ENCODE peak calls at places on chromosomes 16 and 17, in four cellular contexts. One of them, this sample, is unnamed.

GRCh38 chr16:65283238-65283651 is 161.4 kb upstream of the CDH11 start:
- DNase-seq in 8988T: no peak
- DNase-seq in prostate gland: no peak
- DNase-seq in stimulated activated CD4-positive, alpha-beta T cell treated with anti-CD3 and anti-CD28 coated beads, TNF-alpha, amount 100 ng/mL, for 48 hours: no peak
- DNase-seq in this sample: no peak

GRCh38 chr16:30931068-30931655 is 7.8 kb downstream of the FBXL19 start:
- DNase-seq in stimulated activated CD4-positive, alpha-beta T cell treated with anti-CD3 and anti-CD28 coated beads, TNF-alpha, amount 100 ng/mL, for 48 hours: no peak
- DNase-seq in 8988T: no peak
- DNase-seq in prostate gland: no peak
- DNase-seq in this sample: no peak

GRCh38 chr16:29775742-29776408 is 2.2 kb upstream of the ZG16 start:
- DNase-seq in prostate gland: no peak
- DNase-seq in stimulated activated CD4-positive, alpha-beta T cell treated with anti-CD3 and anti-CD28 coated beads, TNF-alpha, amount 100 ng/mL, for 48 hours: no peak
- DNase-seq in 8988T: no peak
- DNase-seq in this sample: no peak

GRCh38 chr17:71921726-71922320 is 199.0 kb upstream of the SOX9 start:
- DNase-seq in stimulated activated CD4-positive, alpha-beta T cell treated with anti-CD3 and anti-CD28 coated beads, TNF-alpha, amount 100 ng/mL, for 48 hours: no peak
- DNase-seq in prostate gland: no peak
- DNase-seq in 8988T: no peak
- DNase-seq in this sample: no peak

GRCh38 chr16:87952751-87953150 is 1.5 kb downstream of the BANP start:
- DNase-seq in stimulated activated CD4-positive, alpha-beta T cell treated with anti-CD3 and anti-CD28 coated beads, TNF-alpha, amount 100 ng/mL, for 48 hours: no peak
- DNase-seq in prostate gland: no peak
- DNase-seq in 8988T: no peak
- DNase-seq in this sample: no peak

GRCh38 chr16:10989494-10989893 is 45.1 kb downstream of the CLEC16A start:
- DNase-seq in 8988T: no peak
- DNase-seq in prostate gland: no peak
- DNase-seq in stimulated activated CD4-positive, alpha-beta T cell treated with anti-CD3 and anti-CD28 coated beads, TNF-alpha, amount 100 ng/mL, for 48 hours: no peak
- DNase-seq in this sample: no peak

GRCh38 chr16:1296688-1297412 is 12.6 kb upstream of the UBE2I start:
- DNase-seq in prostate gland: peak; percentile 64
- DNase-seq in stimulated activated CD4-positive, alpha-beta T cell treated with anti-CD3 and anti-CD28 coated beads, TNF-alpha, amount 100 ng/mL, for 48 hours: no peak
- DNase-seq in 8988T: no peak
- DNase-seq in this sample: peak; percentile 69

GRCh38 chr17:31678431-31678830 is 180.6 kb downstream of the COPRS start:
- DNase-seq in prostate gland: no peak
- DNase-seq in 8988T: no peak
- DNase-seq in stimulated activated CD4-positive, alpha-beta T cell treated with anti-CD3 and anti-CD28 coated beads, TNF-alpha, amount 100 ng/mL, for 48 hours: no peak
- DNase-seq in this sample: no peak

GRCh38 chr17:2067559-2067958 is 12.7 kb downstream of the HIC1 start:
- DNase-seq in stimulated activated CD4-positive, alpha-beta T cell treated with anti-CD3 and anti-CD28 coated beads, TNF-alpha, amount 100 ng/mL, for 48 hours: no peak
- DNase-seq in 8988T: no peak
- DNase-seq in prostate gland: no peak
- DNase-seq in this sample: no peak

GRCh38 chr16:23081675-23082119 is 67.6 kb downstream of the USP31 start:
- DNase-seq in 8988T: no peak
- DNase-seq in stimulated activated CD4-positive, alpha-beta T cell treated with anti-CD3 and anti-CD28 coated beads, TNF-alpha, amount 100 ng/mL, for 48 hours: no peak
- DNase-seq in prostate gland: no peak
- DNase-seq in this sample: no peak

GRCh38 chr17:37701424-37702020 is 43.3 kb downstream of the HNF1B start:
- DNase-seq in 8988T: peak; percentile 35
- DNase-seq in stimulated activated CD4-positive, alpha-beta T cell treated with anti-CD3 and anti-CD28 coated beads, TNF-alpha, amount 100 ng/mL, for 48 hours: peak; percentile 31
- DNase-seq in prostate gland: no peak
- DNase-seq in this sample: peak; percentile 18

GRCh38 chr16:73616186-73616585 is 568.3 kb upstream of the ZFHX3 start:
- DNase-seq in prostate gland: no peak
- DNase-seq in stimulated activated CD4-positive, alpha-beta T cell treated with anti-CD3 and anti-CD28 coated beads, TNF-alpha, amount 100 ng/mL, for 48 hours: no peak
- DNase-seq in 8988T: no peak
- DNase-seq in this sample: no peak

GRCh38 chr17:40530988-40531971 is 29.9 kb upstream of the TNS4 start:
- DNase-seq in prostate gland: no peak
- DNase-seq in stimulated activated CD4-positive, alpha-beta T cell treated with anti-CD3 and anti-CD28 coated beads, TNF-alpha, amount 100 ng/mL, for 48 hours: peak; percentile 68
- DNase-seq in 8988T: no peak
- DNase-seq in this sample: peak; percentile 89

GRCh38 chr17:80145076-80146075 is 1.6 kb downstream of the EIF4A3 start:
- DNase-seq in stimulated activated CD4-positive, alpha-beta T cell treated with anti-CD3 and anti-CD28 coated beads, TNF-alpha, amount 100 ng/mL, for 48 hours: no peak
- DNase-seq in 8988T: no peak
- DNase-seq in prostate gland: no peak
- DNase-seq in this sample: no peak

GRCh38 chr17:28657756-28658155 is 4.0 kb downstream of the SDF2 start:
- DNase-seq in prostate gland: no peak
- DNase-seq in 8988T: no peak
- DNase-seq in stimulated activated CD4-positive, alpha-beta T cell treated with anti-CD3 and anti-CD28 coated beads, TNF-alpha, amount 100 ng/mL, for 48 hours: no peak
- DNase-seq in this sample: no peak

GRCh38 chr17:73297934-73298861 is 13.6 kb downstream of the CDC42EP4 start:
- DNase-seq in stimulated activated CD4-positive, alpha-beta T cell treated with anti-CD3 and anti-CD28 coated beads, TNF-alpha, amount 100 ng/mL, for 48 hours: no peak
- DNase-seq in 8988T: no peak
- DNase-seq in prostate gland: no peak
- DNase-seq in this sample: peak; percentile 59

GRCh38 chr16:65119905-65120341 is 1.9 kb downstream of the CDH11 start:
- DNase-seq in stimulated activated CD4-positive, alpha-beta T cell treated with anti-CD3 and anti-CD28 coated beads, TNF-alpha, amount 100 ng/mL, for 48 hours: no peak
- DNase-seq in prostate gland: no peak
- DNase-seq in 8988T: no peak
- DNase-seq in this sample: no peak

GRCh38 chr16:29961479-29962343 is at the start of gene TMEM219:
- DNase-seq in prostate gland: peak; percentile 88
- DNase-seq in stimulated activated CD4-positive, alpha-beta T cell treated with anti-CD3 and anti-CD28 coated beads, TNF-alpha, amount 100 ng/mL, for 48 hours: peak; percentile 86
- DNase-seq in 8988T: peak; percentile 83
- DNase-seq in this sample: peak; percentile 89

GRCh38 chr17:52947418-52947817 is 788.9 kb upstream of the CA10 start:
- DNase-seq in stimulated activated CD4-positive, alpha-beta T cell treated with anti-CD3 and anti-CD28 coated beads, TNF-alpha, amount 100 ng/mL, for 48 hours: no peak
- DNase-seq in prostate gland: no peak
- DNase-seq in 8988T: no peak
- DNase-seq in this sample: no peak

GRCh38 chr16:74942977-74943918 is 41.7 kb downstream of the WDR59 start:
- DNase-seq in prostate gland: no peak
- DNase-seq in 8988T: no peak
- DNase-seq in stimulated activated CD4-positive, alpha-beta T cell treated with anti-CD3 and anti-CD28 coated beads, TNF-alpha, amount 100 ng/mL, for 48 hours: no peak
- DNase-seq in this sample: no peak

GRCh38 chr16:30740364-30741251 is 7.6 kb upstream of the PHKG2 start:
- DNase-seq in stimulated activated CD4-positive, alpha-beta T cell treated with anti-CD3 and anti-CD28 coated beads, TNF-alpha, amount 100 ng/mL, for 48 hours: no peak
- DNase-seq in prostate gland: peak; percentile 97
- DNase-seq in 8988T: no peak
- DNase-seq in this sample: peak; percentile 99

GRCh38 chr16:49183911-49184310 is 97.7 kb downstream of the CBLN1 start:
- DNase-seq in prostate gland: no peak
- DNase-seq in stimulated activated CD4-positive, alpha-beta T cell treated with anti-CD3 and anti-CD28 coated beads, TNF-alpha, amount 100 ng/mL, for 48 hours: no peak
- DNase-seq in 8988T: no peak
- DNase-seq in this sample: peak; percentile 51

GRCh38 chr17:58587713-58588117 is 73.3 kb upstream of the MTMR4 start:
- DNase-seq in 8988T: peak; percentile 29
- DNase-seq in prostate gland: peak; percentile 32
- DNase-seq in stimulated activated CD4-positive, alpha-beta T cell treated with anti-CD3 and anti-CD28 coated beads, TNF-alpha, amount 100 ng/mL, for 48 hours: peak; percentile 41
- DNase-seq in this sample: peak; percentile 47